ENCODE peak calls at places on chromosomes 1 and 21, in six cellular contexts. One of them, this sample, is unnamed.

GRCh38 chr1:82318265-82318664 is 517.5 kb downstream of the ADGRL2 start:
- DNase-seq in H7: no peak
- DNase-seq in ecto neural progenitor cell: no peak
- DNase-seq in CD8-positive, alpha-beta memory T cell: no peak
- DNase-seq in DMS153: no peak
- DNase-seq in NCI-H748 treated with DMSO at 0.1 percent for 48 hours: no peak
- DNase-seq in this sample: no peak

GRCh38 chr1:77143529-77144121 is 75.6 kb downstream of the PIGK start:
- DNase-seq in H7: no peak
- DNase-seq in ecto neural progenitor cell: no peak
- DNase-seq in CD8-positive, alpha-beta memory T cell: no peak
- DNase-seq in DMS153: no peak
- DNase-seq in NCI-H748 treated with DMSO at 0.1 percent for 48 hours: peak
- DNase-seq in this sample: no peak

GRCh38 chr1:192654607-192655389 is 18.9 kb downstream of the RGS13 start:
- DNase-seq in CD8-positive, alpha-beta memory T cell: no peak
- DNase-seq in NCI-H748 treated with DMSO at 0.1 percent for 48 hours: no peak
- DNase-seq in H7: no peak
- DNase-seq in ecto neural progenitor cell: no peak
- DNase-seq in DMS153: no peak
- DNase-seq in this sample: no peak

GRCh38 chr1:167599839-167600581 is 30.0 kb upstream of the RCSD1 start:
- DNase-seq in H7: peak
- DNase-seq in NCI-H748 treated with DMSO at 0.1 percent for 48 hours: no peak
- DNase-seq in DMS153: no peak
- DNase-seq in ecto neural progenitor cell: no peak
- DNase-seq in CD8-positive, alpha-beta memory T cell: peak
- DNase-seq in this sample: peak

GRCh38 chr1:184075040-184076029 is 23.8 kb downstream of the TSEN15 start:
- DNase-seq in H7: peak
- DNase-seq in CD8-positive, alpha-beta memory T cell: no peak
- DNase-seq in NCI-H748 treated with DMSO at 0.1 percent for 48 hours: peak
- DNase-seq in ecto neural progenitor cell: no peak
- DNase-seq in DMS153: peak
- DNase-seq in this sample: peak

GRCh38 chr1:9798236-9799130 is 25.3 kb downstream of the CLSTN1 start:
- DNase-seq in DMS153: no peak
- DNase-seq in H7: no peak
- DNase-seq in ecto neural progenitor cell: no peak
- DNase-seq in CD8-positive, alpha-beta memory T cell: no peak
- DNase-seq in NCI-H748 treated with DMSO at 0.1 percent for 48 hours: no peak
- DNase-seq in this sample: no peak

GRCh38 chr21:29939859-29940245 is at the start of gene GRIK1:
- DNase-seq in NCI-H748 treated with DMSO at 0.1 percent for 48 hours: no peak
- DNase-seq in ecto neural progenitor cell: peak
- DNase-seq in DMS153: no peak
- DNase-seq in H7: peak
- DNase-seq in CD8-positive, alpha-beta memory T cell: no peak
- DNase-seq in this sample: no peak

GRCh38 chr1:159980786-159981185 is 26.7 kb upstream of the SLAMF9 start:
- DNase-seq in DMS153: no peak
- DNase-seq in CD8-positive, alpha-beta memory T cell: no peak
- DNase-seq in NCI-H748 treated with DMSO at 0.1 percent for 48 hours: no peak
- DNase-seq in H7: no peak
- DNase-seq in ecto neural progenitor cell: peak
- DNase-seq in this sample: no peak

GRCh38 chr1:44849575-44850132 is 6.6 kb upstream of the PTCH2 start:
- DNase-seq in CD8-positive, alpha-beta memory T cell: no peak
- DNase-seq in DMS153: no peak
- DNase-seq in H7: no peak
- DNase-seq in ecto neural progenitor cell: no peak
- DNase-seq in NCI-H748 treated with DMSO at 0.1 percent for 48 hours: no peak
- DNase-seq in this sample: no peak

GRCh38 chr1:27132624-27133023 is 22.3 kb downstream of the SLC9A1 start:
- DNase-seq in ecto neural progenitor cell: no peak
- DNase-seq in CD8-positive, alpha-beta memory T cell: no peak
- DNase-seq in NCI-H748 treated with DMSO at 0.1 percent for 48 hours: no peak
- DNase-seq in DMS153: no peak
- DNase-seq in H7: no peak
- DNase-seq in this sample: no peak

GRCh38 chr1:20974069-20974468 is 187.0 kb upstream of the HP1BP3 start:
- DNase-seq in ecto neural progenitor cell: no peak
- DNase-seq in H7: no peak
- DNase-seq in DMS153: no peak
- DNase-seq in CD8-positive, alpha-beta memory T cell: no peak
- DNase-seq in NCI-H748 treated with DMSO at 0.1 percent for 48 hours: no peak
- DNase-seq in this sample: no peak